ENCODE peak calls at places on chromosomes 12 and 14, in seven cellular contexts. V is AML-193, Z is NCI-H524, K is GM04504, H is fibroblast of mammary gland, D is NCI-H1417, G is upper lobe of left lung. X is an unnamed sample.

GRCh38 chr12:127555071-127555470 is 711.9 kb upstream of the TMEM132C start:
- DNase-seq in V (no peak), Z (no peak), K (no peak), H (no peak), D (no peak), G (no peak), X (no peak)

GRCh38 chr14:51424569-51425251 is 184.7 kb downstream of the TMX1 start:
- DNase-seq in V (no peak), Z (no peak), K (peak; percentile 32), H (peak; percentile 82), D (no peak), G (no peak), X (no peak)

GRCh38 chr14:89240414-89240813 is 176.6 kb downstream of the FOXN3 start:
- DNase-seq in V (no peak), Z (no peak), K (peak; percentile 14), H (peak; percentile 83), D (no peak), G (no peak), X (no peak)

GRCh38 chr14:86625637-86626036 is 1095.7 kb downstream of the FLRT2 start:
- DNase-seq in V (no peak), Z (no peak), K (no peak), H (no peak), D (no peak), G (no peak), X (no peak)

GRCh38 chr12:114409796-114410520 is 4.0 kb upstream of the TBX5 start:
- DNase-seq in V (no peak), Z (no peak), K (no peak), H (peak; percentile 36), D (no peak), G (no peak), X (no peak)

GRCh38 chr12:42002563-42002962 is 142.1 kb downstream of the GXYLT1 start:
- DNase-seq in V (no peak), Z (no peak), K (no peak), H (no peak), D (no peak), G (no peak), X (no peak)

GRCh38 chr12:57996520-57996919 is 55.2 kb downstream of the ATP23 start:
- DNase-seq in V (no peak), Z (no peak), K (no peak), H (no peak), D (no peak), G (no peak), X (no peak)

GRCh38 chr12:32532951-32533350 is 133.6 kb downstream of the FGD4 start:
- DNase-seq in V (no peak), Z (peak; percentile 6), K (no peak), H (no peak), D (peak; percentile 29), G (no peak), X (no peak)

GRCh38 chr12:109720152-109720855 is 6.7 kb downstream of the FAM222A start:
- DNase-seq in V (no peak), Z (peak; percentile 79), K (no peak), H (no peak), D (no peak), G (peak; percentile 32), X (no peak)

GRCh38 chr12:47757840-47758583 is 668 bp downstream of the RAPGEF3 start:
- DNase-seq in V (no peak), Z (no peak), K (no peak), H (no peak), D (no peak), G (peak; percentile 67), X (no peak)